ENCODE peak calls at places on chromosomes 11 and 22, in nine cellular contexts. Y is activated CD4-positive, CD25-positive, alpha-beta regulatory T cell; M is NCI-H1694; K is progenitor cell of endocrine pancreas; R is M059J; C is stomach; B is nucleus accumbens; D is HEK293T; J is HL-60. V is an unnamed sample.

GRCh38 chr22:38218661-38219331 is 17.0 kb downstream of the MAFF start:
- DNase-seq in Y (no peak), M (no peak), K (peak), R (peak), C (peak), B (no peak), D (no peak), J (no peak), V (peak)

GRCh38 chr11:16669799-16670415 is 68.5 kb upstream of the C11orf58 start:
- DNase-seq in Y (no peak), M (no peak), K (no peak), R (peak), C (no peak), B (no peak), D (no peak), J (no peak), V (no peak)

GRCh38 chr11:64560139-64560771 is 30.8 kb upstream of the SLC22A12 start:
- DNase-seq in Y (no peak), M (no peak), K (no peak), R (no peak), C (no peak), B (no peak), D (no peak), J (no peak), V (no peak)

GRCh38 chr11:1434941-1435340 is 45.2 kb downstream of the BRSK2 start:
- DNase-seq in Y (no peak), M (no peak), K (no peak), R (no peak), C (no peak), B (no peak), D (no peak), J (no peak), V (no peak)

GRCh38 chr11:63785823-63786222 is 17.2 kb upstream of the ZFTA start:
- DNase-seq in Y (no peak), M (no peak), K (no peak), R (no peak), C (no peak), B (no peak), D (no peak), J (no peak), V (no peak)

GRCh38 chr22:30253205-30253852 is 6.8 kb upstream of the LIF start:
- DNase-seq in Y (no peak), M (peak), K (no peak), R (peak), C (peak), B (no peak), D (no peak), J (no peak), V (peak)

GRCh38 chr11:107606122-107606521 is 15.2 kb downstream of the ELMOD1 start:
- DNase-seq in Y (no peak), M (no peak), K (no peak), R (no peak), C (no peak), B (no peak), D (no peak), J (no peak), V (no peak)

GRCh38 chr22:31683181-31684105 is 21.4 kb upstream of the PISD start:
- DNase-seq in Y (no peak), M (no peak), K (no peak), R (peak), C (no peak), B (no peak), D (no peak), J (no peak), V (no peak)

GRCh38 chr11:9663699-9664275 is at the start of gene SWAP70:
- DNase-seq in Y (peak), M (peak), K (peak), R (peak), C (peak), B (peak), D (peak), J (peak), V (peak)

GRCh38 chr11:31492320-31492913 is 17.0 kb downstream of the IMMP1L start:
- DNase-seq in Y (no peak), M (no peak), K (no peak), R (peak), C (no peak), B (no peak), D (no peak), J (no peak), V (no peak)

GRCh38 chr11:97454988-97455387 is 1065.2 kb downstream of the JRKL start:
- DNase-seq in Y (no peak), M (no peak), K (no peak), R (peak), C (no peak), B (no peak), D (no peak), J (no peak), V (peak)

GRCh38 chr11:87295237-87295636 is 257.5 kb downstream of the TMEM135 start:
- DNase-seq in Y (no peak), M (no peak), K (no peak), R (no peak), C (no peak), B (no peak), D (no peak), J (no peak), V (no peak)

GRCh38 chr11:64519541-64519940 is 71.5 kb upstream of the SLC22A12 start:
- DNase-seq in Y (no peak), M (no peak), K (no peak), R (no peak), C (no peak), B (no peak), D (no peak), J (no peak), V (no peak)

GRCh38 chr11:65639623-65640482 is 2.0 kb downstream of the SIPA1 start:
- DNase-seq in Y (peak), M (no peak), K (no peak), R (no peak), C (no peak), B (no peak), D (no peak), J (peak), V (no peak)

GRCh38 chr22:45608763-45609180 is 62.9 kb upstream of the ATXN10 start:
- DNase-seq in Y (no peak), M (no peak), K (no peak), R (peak), C (no peak), B (no peak), D (no peak), J (no peak), V (no peak)

GRCh38 chr11:122668562-122669090 is 13.1 kb downstream of the UBASH3B start:
- DNase-seq in Y (no peak), M (no peak), K (no peak), R (peak), C (no peak), B (no peak), D (no peak), J (no peak), V (no peak)

GRCh38 chr11:128551641-128552335 is 35.6 kb downstream of the ETS1 start:
- DNase-seq in Y (no peak), M (no peak), K (no peak), R (no peak), C (no peak), B (no peak), D (no peak), J (no peak), V (no peak)

GRCh38 chr22:21685164-21685513 is 19.3 kb downstream of the PPIL2 start:
- DNase-seq in Y (no peak), M (no peak), K (no peak), R (no peak), C (no peak), B (no peak), D (no peak), J (no peak), V (no peak)

GRCh38 chr11:57387284-57388030 is 3.0 kb downstream of the PRG2 start:
- DNase-seq in Y (no peak), M (no peak), K (no peak), R (peak), C (no peak), B (no peak), D (no peak), J (no peak), V (no peak)

V was measured in NCI-H460.